ENCODE peak calls at places on chromosomes 12 and 14, in seven cellular contexts. One of them, this sample, is unnamed. For H3K4me1, the result is how much of the 10 kb centered on the place peaks cover.

GRCh38 chr12:52506858-52507715 is 13.1 kb downstream of the KRT5 start:
- DNase-seq in IMR-90: peak
- DNase-seq in BE2C: no peak
- DNase-seq in PC-3: peak
- DNase-seq in colonic mucosa: no peak
- DNase-seq in Caco-2: no peak
- DNase-seq in A673: peak
- DNase-seq in this sample: peak

GRCh38 chr12:43284441-43284840 is 267.6 kb downstream of the ADAMTS20 start:
- DNase-seq in IMR-90: no peak
- DNase-seq in BE2C: no peak
- DNase-seq in PC-3: no peak
- DNase-seq in colonic mucosa: no peak
- DNase-seq in Caco-2: no peak
- DNase-seq in A673: no peak
- DNase-seq in this sample: peak

GRCh38 chr14:77376380-77376770 is 519 bp downstream of the TMED8 start:
- DNase-seq in IMR-90: no peak
- DNase-seq in BE2C: peak
- DNase-seq in PC-3: peak
- DNase-seq in colonic mucosa: peak
- DNase-seq in Caco-2: peak
- DNase-seq in A673: peak
- DNase-seq in this sample: no peak

GRCh38 chr12:2513141-2514037 is 281.4 kb upstream of the FKBP4 start:
- DNase-seq in IMR-90: no peak
- DNase-seq in BE2C: no peak
- DNase-seq in PC-3: no peak
- DNase-seq in colonic mucosa: no peak
- DNase-seq in Caco-2: no peak
- DNase-seq in A673: no peak
- DNase-seq in this sample: no peak

GRCh38 chr14:97709552-97709951 is 912.4 kb downstream of the VRK1 start:
- DNase-seq in IMR-90: no peak
- DNase-seq in BE2C: no peak
- DNase-seq in PC-3: no peak
- DNase-seq in colonic mucosa: no peak
- DNase-seq in Caco-2: no peak
- DNase-seq in A673: no peak
- DNase-seq in this sample: no peak

GRCh38 chr12:29768372-29768771 is 15.4 kb downstream of the TMTC1 start:
- DNase-seq in IMR-90: no peak
- DNase-seq in BE2C: no peak
- DNase-seq in PC-3: no peak
- DNase-seq in colonic mucosa: no peak
- DNase-seq in Caco-2: no peak
- DNase-seq in A673: no peak
- DNase-seq in this sample: no peak

GRCh38 chr14:77746064-77746463 is 14.9 kb downstream of the SNW1 start:
- DNase-seq in IMR-90: no peak
- DNase-seq in BE2C: no peak
- DNase-seq in PC-3: no peak
- DNase-seq in colonic mucosa: no peak
- DNase-seq in Caco-2: no peak
- DNase-seq in A673: no peak
- DNase-seq in this sample: no peak

GRCh38 chr14:90281766-90282165 is 25.4 kb downstream of the PSMC1 start:
- DNase-seq in IMR-90: no peak
- DNase-seq in BE2C: no peak
- DNase-seq in PC-3: no peak
- DNase-seq in colonic mucosa: no peak
- DNase-seq in Caco-2: no peak
- DNase-seq in A673: peak
- DNase-seq in this sample: peak

GRCh38 chr12:20657496-20657895 is 37.6 kb upstream of the SLCO1C1 start:
- DNase-seq in IMR-90: no peak
- DNase-seq in BE2C: no peak
- DNase-seq in PC-3: no peak
- DNase-seq in colonic mucosa: no peak
- DNase-seq in Caco-2: no peak
- DNase-seq in A673: no peak
- DNase-seq in this sample: no peak

DNA sequence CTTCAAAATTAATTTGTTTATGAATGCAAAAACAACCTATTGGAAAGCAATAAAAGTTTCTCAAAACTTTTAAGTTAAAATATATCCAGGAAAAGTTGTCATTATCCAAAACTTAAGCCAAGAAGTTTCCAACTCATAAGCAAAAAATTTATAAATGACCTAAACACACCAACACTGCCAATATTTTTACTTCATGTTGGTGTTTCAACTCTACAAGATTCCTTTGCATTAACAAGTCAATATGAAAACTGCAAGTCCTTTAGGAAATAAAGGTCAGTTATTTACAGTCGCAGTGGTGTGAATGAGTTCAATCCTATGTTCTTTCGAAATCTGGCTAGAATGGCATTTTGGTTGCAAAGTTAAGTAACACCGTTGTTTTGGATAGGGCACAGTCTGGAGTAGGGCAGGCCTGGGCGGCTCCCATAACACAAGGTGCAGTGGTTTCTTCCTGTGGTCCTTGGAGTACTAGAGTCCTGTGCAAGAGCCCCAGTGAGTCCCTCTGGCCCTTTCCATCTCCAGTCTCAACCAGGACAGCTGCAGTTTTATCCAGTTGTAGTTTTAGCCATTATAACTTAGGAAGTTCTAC is 151.4 kb downstream of the MED13L start:
- DNase-seq in IMR-90: no peak
- DNase-seq in BE2C: no peak
- DNase-seq in PC-3: no peak
- DNase-seq in colonic mucosa: no peak
- DNase-seq in Caco-2: no peak
- DNase-seq in A673: no peak
- DNase-seq in this sample: peak
- H3K4me1 ChIP-seq in IMR-90: under half
- H3K4me1 ChIP-seq in BE2C: under half
- H3K4me1 ChIP-seq in PC-3: under half
- H3K4me1 ChIP-seq in colonic mucosa: under half
- H3K4me1 ChIP-seq in Caco-2: under half
- H3K4me1 ChIP-seq in A673: half or more
- H3K4me1 ChIP-seq in this sample: half or more

GRCh38 chr14:68255697-68256178 is 436.2 kb downstream of the RAD51B start:
- DNase-seq in IMR-90: peak
- DNase-seq in BE2C: no peak
- DNase-seq in PC-3: peak
- DNase-seq in colonic mucosa: no peak
- DNase-seq in Caco-2: no peak
- DNase-seq in A673: no peak
- DNase-seq in this sample: peak

GRCh38 chr14:68257969-68258368 is 438.4 kb downstream of the RAD51B start:
- DNase-seq in IMR-90: no peak
- DNase-seq in BE2C: no peak
- DNase-seq in PC-3: no peak
- DNase-seq in colonic mucosa: no peak
- DNase-seq in Caco-2: no peak
- DNase-seq in A673: no peak
- DNase-seq in this sample: no peak

GRCh38 chr14:68253381-68253780 is 433.8 kb downstream of the RAD51B start:
- DNase-seq in IMR-90: no peak
- DNase-seq in BE2C: no peak
- DNase-seq in PC-3: no peak
- DNase-seq in colonic mucosa: no peak
- DNase-seq in Caco-2: no peak
- DNase-seq in A673: no peak
- DNase-seq in this sample: no peak

GRCh38 chr14:68253878-68254528 is 434.4 kb downstream of the RAD51B start:
- DNase-seq in IMR-90: no peak
- DNase-seq in BE2C: no peak
- DNase-seq in PC-3: no peak
- DNase-seq in colonic mucosa: no peak
- DNase-seq in Caco-2: no peak
- DNase-seq in A673: no peak
- DNase-seq in this sample: no peak

GRCh38 chr14:68254669-68255527 is 435.3 kb downstream of the RAD51B start:
- DNase-seq in IMR-90: peak
- DNase-seq in BE2C: no peak
- DNase-seq in PC-3: peak
- DNase-seq in colonic mucosa: no peak
- DNase-seq in Caco-2: no peak
- DNase-seq in A673: no peak
- DNase-seq in this sample: peak
- H3K4me1 ChIP-seq in IMR-90: under half
- H3K4me1 ChIP-seq in BE2C: under half
- H3K4me1 ChIP-seq in PC-3: under half
- H3K4me1 ChIP-seq in colonic mucosa: under half
- H3K4me1 ChIP-seq in Caco-2: under half
- H3K4me1 ChIP-seq in A673: under half
- H3K4me1 ChIP-seq in this sample: under half

DNA sequence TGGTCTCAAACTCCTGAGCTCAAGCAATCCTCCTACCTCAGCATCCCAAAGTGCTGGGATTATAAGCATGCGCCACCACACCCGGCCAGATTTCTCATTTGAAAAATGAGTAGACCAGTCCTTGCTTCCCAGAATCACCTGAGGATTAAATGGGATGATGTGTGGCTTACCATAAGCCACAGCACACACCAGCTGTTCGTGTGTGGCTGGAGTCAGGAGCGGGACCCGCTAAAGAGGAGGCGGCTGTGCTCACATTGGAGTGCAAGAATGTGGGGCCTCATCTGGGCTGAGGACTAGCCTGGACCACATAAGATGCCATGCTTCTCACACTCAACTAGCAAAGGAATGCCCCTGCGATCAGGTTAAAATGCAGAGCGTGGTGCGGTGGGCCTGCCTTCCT is 6.7 kb upstream of the ALDH2 start:
- DNase-seq in IMR-90: no peak
- DNase-seq in BE2C: no peak
- DNase-seq in PC-3: no peak
- DNase-seq in colonic mucosa: no peak
- DNase-seq in Caco-2: no peak
- DNase-seq in A673: no peak
- DNase-seq in this sample: no peak
- H3K4me1 ChIP-seq in IMR-90: under half
- H3K4me1 ChIP-seq in BE2C: under half
- H3K4me1 ChIP-seq in PC-3: under half
- H3K4me1 ChIP-seq in colonic mucosa: under half
- H3K4me1 ChIP-seq in Caco-2: under half
- H3K4me1 ChIP-seq in A673: under half
- H3K4me1 ChIP-seq in this sample: under half

GRCh38 chr14:94885481-94886155 is 115.7 kb upstream of the GSC start:
- DNase-seq in IMR-90: no peak
- DNase-seq in BE2C: no peak
- DNase-seq in PC-3: no peak
- DNase-seq in colonic mucosa: no peak
- DNase-seq in Caco-2: no peak
- DNase-seq in A673: peak
- DNase-seq in this sample: no peak

GRCh38 chr14:94887591-94887990 is 117.7 kb upstream of the GSC start:
- DNase-seq in IMR-90: no peak
- DNase-seq in BE2C: no peak
- DNase-seq in PC-3: no peak
- DNase-seq in colonic mucosa: no peak
- DNase-seq in Caco-2: no peak
- DNase-seq in A673: no peak
- DNase-seq in this sample: no peak

GRCh38 chr14:94886931-94887330 is 117.0 kb upstream of the GSC start:
- DNase-seq in IMR-90: no peak
- DNase-seq in BE2C: no peak
- DNase-seq in PC-3: no peak
- DNase-seq in colonic mucosa: no peak
- DNase-seq in Caco-2: no peak
- DNase-seq in A673: no peak
- DNase-seq in this sample: no peak

GRCh38 chr14:94889520-94890312 is 119.8 kb upstream of the GSC start:
- DNase-seq in IMR-90: no peak
- DNase-seq in BE2C: no peak
- DNase-seq in PC-3: no peak
- DNase-seq in colonic mucosa: no peak
- DNase-seq in Caco-2: no peak
- DNase-seq in A673: no peak
- DNase-seq in this sample: no peak

GRCh38 chr14:94888108-94888507 is 118.2 kb upstream of the GSC start:
- DNase-seq in IMR-90: no peak
- DNase-seq in BE2C: no peak
- DNase-seq in PC-3: no peak
- DNase-seq in colonic mucosa: peak
- DNase-seq in Caco-2: no peak
- DNase-seq in A673: peak
- DNase-seq in this sample: no peak
- H3K4me1 ChIP-seq in IMR-90: under half
- H3K4me1 ChIP-seq in BE2C: under half
- H3K4me1 ChIP-seq in PC-3: under half
- H3K4me1 ChIP-seq in colonic mucosa: under half
- H3K4me1 ChIP-seq in Caco-2: under half
- H3K4me1 ChIP-seq in A673: under half
- H3K4me1 ChIP-seq in this sample: under half

GRCh38 chr12:93805736-93806141 is 128.6 kb downstream of the CRADD start:
- DNase-seq in IMR-90: no peak
- DNase-seq in BE2C: no peak
- DNase-seq in PC-3: no peak
- DNase-seq in colonic mucosa: no peak
- DNase-seq in Caco-2: no peak
- DNase-seq in A673: peak
- DNase-seq in this sample: no peak
- H3K4me1 ChIP-seq in IMR-90: under half
- H3K4me1 ChIP-seq in BE2C: under half
- H3K4me1 ChIP-seq in PC-3: under half
- H3K4me1 ChIP-seq in colonic mucosa: under half
- H3K4me1 ChIP-seq in Caco-2: under half
- H3K4me1 ChIP-seq in A673: under half
- H3K4me1 ChIP-seq in this sample: under half

DNA sequence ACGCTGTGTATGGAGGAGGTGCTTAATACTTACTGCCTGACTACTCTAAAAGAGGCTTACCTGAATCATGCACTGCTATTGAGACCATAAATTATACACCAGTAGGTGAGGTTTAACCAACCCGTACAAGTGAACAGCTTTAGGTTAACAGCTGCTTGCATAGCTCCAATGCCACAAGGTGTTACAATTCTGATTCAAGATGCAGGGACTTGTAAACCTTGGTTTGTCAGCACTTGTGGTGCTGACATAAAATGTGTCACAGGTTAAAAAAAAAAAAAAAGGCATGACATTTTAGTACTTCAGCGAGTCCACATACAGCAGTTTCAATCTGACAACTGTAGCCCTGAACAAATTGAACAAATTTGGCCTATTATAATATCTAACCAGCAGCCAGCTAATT is 44.5 kb downstream of the TCHP start:
- DNase-seq in IMR-90: no peak
- DNase-seq in BE2C: no peak
- DNase-seq in PC-3: no peak
- DNase-seq in colonic mucosa: no peak
- DNase-seq in Caco-2: no peak
- DNase-seq in A673: no peak
- DNase-seq in this sample: peak
- H3K4me1 ChIP-seq in IMR-90: under half
- H3K4me1 ChIP-seq in BE2C: under half
- H3K4me1 ChIP-seq in PC-3: under half
- H3K4me1 ChIP-seq in colonic mucosa: under half
- H3K4me1 ChIP-seq in Caco-2: under half
- H3K4me1 ChIP-seq in A673: under half
- H3K4me1 ChIP-seq in this sample: under half